ENCODE peak calls at places on chromosome 3, in four cellular contexts. B, N, P and Z are unnamed samples.

GRCh38 chr3:38343797-38344594 is 2.6 kb upstream of the XYLB start:
- DNase-seq in N (no peak), B (no peak), P (no peak), Z (no peak)

GRCh38 chr3:60835796-60836195 is 415.5 kb downstream of the FHIT start:
- DNase-seq in B (no peak), N (no peak), P (no peak), Z (no peak)

GRCh38 chr3:97927699-97928098 is 44.5 kb downstream of the RIOX2 start:
- DNase-seq in N (no peak), P (no peak), B (no peak), Z (no peak)

GRCh38 chr3:142976621-142977398 is 13.3 kb upstream of the PAQR9 start:
- DNase-seq in P (no peak), B (peak; percentile 85), N (no peak), Z (peak; percentile 37)

GRCh38 chr3:150005243-150006102 is 34.8 kb upstream of the PFN2 start:
- DNase-seq in B (no peak), P (no peak), N (no peak), Z (no peak)

GRCh38 chr3:46378426-46378942 is 7.7 kb downstream of the CCR5 start:
- DNase-seq in N (peak; percentile 47), B (peak; percentile 57), P (peak; percentile 22), Z (peak; percentile 67)

GRCh38 chr3:189188466-189188865 is 16.7 kb downstream of the TPRG1 start:
- DNase-seq in B (no peak), P (no peak), N (no peak), Z (peak; percentile 80)

GRCh38 chr3:9817437-9817836 is 7.4 kb downstream of the TTLL3 start:
- DNase-seq in N (no peak), B (no peak), P (no peak), Z (no peak)

GRCh38 chr3:134357914-134358811 is 16.1 kb downstream of the AMOTL2 start:
- DNase-seq in P (no peak), B (no peak), N (no peak), Z (peak; percentile 32)

GRCh38 chr3:88321696-88322095 is 171.9 kb downstream of the C3orf38 start:
- DNase-seq in P (no peak), N (no peak), B (no peak), Z (peak; percentile 6)

GRCh38 chr3:120419797-120420196 is 31.0 kb downstream of the FSTL1 start:
- DNase-seq in P (no peak), N (no peak), B (peak; percentile 57), Z (no peak)

GRCh38 chr3:144029769-144030168 is 58.1 kb downstream of the DIPK2A start:
- DNase-seq in B (no peak), P (no peak), N (no peak), Z (no peak)

GRCh38 chr3:144033235-144033579 is 61.6 kb downstream of the DIPK2A start:
- DNase-seq in B (no peak), P (no peak), N (no peak), Z (no peak)

GRCh38 chr3:144032531-144033234 is 61.1 kb downstream of the DIPK2A start:
- DNase-seq in P (no peak), N (no peak), B (no peak), Z (no peak)

GRCh38 chr3:144031938-144032337 is 60.3 kb downstream of the DIPK2A start:
- DNase-seq in B (peak; percentile 17), P (no peak), N (no peak), Z (no peak)

DNA sequence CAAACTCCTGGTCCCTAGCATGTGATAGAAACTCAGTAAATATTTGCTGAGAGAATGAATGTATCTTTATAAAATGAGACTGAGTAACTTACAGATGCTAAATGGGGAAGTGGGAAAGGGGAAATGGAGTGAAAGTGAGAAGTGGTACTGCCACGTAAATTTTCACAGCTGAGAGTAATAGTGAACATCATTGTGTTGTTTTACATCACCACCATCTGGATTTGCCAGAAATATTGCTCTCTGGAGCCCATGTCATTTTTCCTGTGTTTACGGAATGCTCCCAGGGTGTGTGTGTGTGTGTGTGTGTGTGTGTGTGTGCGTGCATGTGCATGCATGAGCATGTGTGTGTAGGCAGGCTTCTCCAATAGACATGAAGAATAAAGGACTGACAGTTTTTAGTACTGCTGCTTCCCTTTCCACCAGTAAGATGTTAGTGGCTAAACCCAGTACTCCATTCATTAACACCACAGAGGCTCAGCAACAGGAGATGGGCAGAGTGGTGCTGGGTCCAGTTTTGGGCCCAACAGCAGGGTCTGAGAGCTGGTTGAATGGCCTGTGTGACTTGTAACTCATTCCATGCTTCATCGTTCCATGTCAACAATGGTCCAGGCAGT is 57.3 kb downstream of the DIPK2A start:
- DNase-seq in N (no peak), P (no peak), B (peak; percentile 13), Z (no peak)
- H3K27ac ChIP-seq in N (no peak overlapping the region), P (no peak overlapping the region), B (no peak overlapping the region), Z (no peak overlapping the region)

GRCh38 chr3:141045849-141046248 is 5.3 kb upstream of the SPSB4 start:
- DNase-seq in N (no peak), B (no peak), P (no peak), Z (no peak)
- H3K36me3 ChIP-seq in N (no peaks in the 10 kb centered on the region), B (no peaks in the 10 kb centered on the region), P (no peaks in the 10 kb centered on the region), Z (no peaks in the 10 kb centered on the region)

GRCh38 chr3:33440328-33440577 is at the start of gene UBP1:
- DNase-seq in N (no peak), B (no peak), P (no peak), Z (no peak)

GRCh38 chr3:33438284-33438668 is 1.9 kb downstream of the UBP1 start:
- DNase-seq in B (no peak), P (no peak), N (no peak), Z (peak; percentile 43)

GRCh38 chr3:33438871-33439270 is 1.3 kb downstream of the UBP1 start:
- DNase-seq in B (no peak), P (no peak), N (no peak), Z (no peak)

GRCh38 chr3:33439421-33440327 is 531 bp downstream of the UBP1 start:
- DNase-seq in P (peak; percentile 41), B (peak; percentile 36), N (peak; percentile 41), Z (peak; percentile 46)

GRCh38 chr3:33437556-33438283 is 2.5 kb downstream of the UBP1 start:
- DNase-seq in B (peak; percentile 24), N (no peak), P (no peak), Z (peak; percentile 48)
- H3K4me3 ChIP-seq in B (peak overlapping the region; percentile 87), N (peak overlapping the region; percentile 68), P (peak overlapping the region; percentile 93), Z (no peak overlapping the region)

DNA sequence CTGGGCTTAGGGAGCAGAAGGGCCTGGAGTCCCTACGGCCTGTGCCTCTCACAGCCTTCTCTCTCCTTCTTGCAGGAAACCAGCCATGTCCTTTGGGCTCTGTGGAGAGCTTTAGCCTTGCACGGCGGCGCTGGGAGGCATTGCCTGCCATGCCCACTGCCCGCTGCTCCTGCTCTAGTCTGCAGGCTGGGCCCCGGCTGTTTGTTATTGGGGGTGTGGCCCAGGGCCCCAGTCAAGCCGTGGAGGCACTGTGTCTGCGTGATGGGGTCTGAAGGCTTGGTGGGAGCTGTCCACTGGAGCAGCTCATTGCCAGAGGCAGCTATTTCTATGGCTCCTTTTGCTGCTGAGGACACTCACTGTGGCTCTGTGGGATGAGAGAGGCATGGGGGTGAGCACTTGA is 4.1 kb downstream of the KLHDC8B start:
- DNase-seq in N (no peak), P (no peak), B (no peak), Z (no peak)
- H3K27ac ChIP-seq in N (no peak overlapping the region), P (no peak overlapping the region), B (no peak overlapping the region), Z (no peak overlapping the region)

GRCh38 chr3:58099850-58100249 is 91.6 kb downstream of the FLNB start:
- DNase-seq in P (no peak), N (no peak), B (no peak), Z (no peak)
- H3K36me3 ChIP-seq in P (peaks cover 72% of the 10 kb centered on the region), N (peaks cover 5% of the 10 kb centered on the region), B (peaks cover 96% of the 10 kb centered on the region), Z (peaks cover 37% of the 10 kb centered on the region)

GRCh38 chr3:170096342-170096741 is 58.5 kb downstream of the GPR160 start:
- DNase-seq in B (no peak), P (no peak), N (no peak), Z (no peak)

GRCh38 chr3:170095771-170096170 is 58.0 kb downstream of the GPR160 start:
- DNase-seq in B (no peak), P (no peak), N (no peak), Z (no peak)

GRCh38 chr3:170100937-170101336 is 63.1 kb downstream of the GPR160 start:
- DNase-seq in B (no peak), P (no peak), N (no peak), Z (no peak)

GRCh38 chr3:170102421-170102820 is 64.6 kb downstream of the GPR160 start:
- DNase-seq in P (no peak), B (no peak), N (no peak), Z (no peak)

GRCh38 chr3:170098753-170099152 is 61.0 kb downstream of the GPR160 start:
- DNase-seq in N (no peak), B (no peak), P (no peak), Z (no peak)
- H3K4me3 ChIP-seq in N (no peak overlapping the region), B (no peak overlapping the region), P (no peak overlapping the region), Z (no peak overlapping the region)

GRCh38 chr3:27536451-27536850 is 52.3 kb upstream of the SLC4A7 start:
- DNase-seq in N (no peak), P (no peak), B (no peak), Z (no peak)
- H3K27ac ChIP-seq in N (no peak overlapping the region), P (no peak overlapping the region), B (no peak overlapping the region), Z (no peak overlapping the region)